ENCODE peak calls at places on chromosome 17, in six cellular contexts. M is right lobe of liver, V is transverse colon, H is stomach, S is ovary, D is PC-3. Z is an unnamed sample.

GRCh38 chr17:4753392-4753791 is 13.7 kb upstream of the CXCL16 start:
- DNase-seq in V (no peak), D (no peak), S (no peak), M (no peak), H (no peak), Z (no peak)

GRCh38 chr17:3935140-3935542 is 18.9 kb upstream of the P2RX1 start:
- DNase-seq in M (peak), S (peak), D (peak), V (peak), H (peak), Z (no peak)

GRCh38 chr17:78137392-78138203 is 7.0 kb downstream of the TMC8 start:
- DNase-seq in S (no peak), H (no peak), V (peak), D (no peak), M (no peak), Z (no peak)

GRCh38 chr17:15289285-15290185 is 24.4 kb upstream of the PMP22 start:
- DNase-seq in D (peak), M (no peak), S (no peak), H (no peak), V (no peak), Z (peak)

GRCh38 chr17:21249911-21250703 is 3.1 kb downstream of the NATD1 start:
- DNase-seq in M (no peak), D (no peak), S (no peak), H (no peak), V (no peak), Z (no peak)

GRCh38 chr17:71793550-71793949 is 327.3 kb upstream of the SOX9 start:
- DNase-seq in H (no peak), V (no peak), M (no peak), S (no peak), D (no peak), Z (no peak)

GRCh38 chr17:38440614-38441397 is 12.5 kb downstream of the ARHGAP23 start:
- DNase-seq in M (peak), D (no peak), S (no peak), V (no peak), H (no peak), Z (no peak)

GRCh38 chr17:82333279-82334171 is at the start of gene SECTM1:
- DNase-seq in S (peak), V (peak), M (peak), H (peak), D (peak), Z (no peak)

GRCh38 chr17:27595208-27595607 is 35.8 kb upstream of the LGALS9 start:
- DNase-seq in V (no peak), D (no peak), S (no peak), H (no peak), M (no peak), Z (no peak)

GRCh38 chr17:65154770-65155589 is 17.8 kb downstream of the RGS9 start:
- DNase-seq in H (no peak), V (no peak), M (no peak), D (peak), S (no peak), Z (peak)

GRCh38 chr17:10754109-10754508 is 24.3 kb upstream of the TMEM220 start:
- DNase-seq in S (peak), M (no peak), V (peak), H (peak), D (peak), Z (no peak)

GRCh38 chr17:8922451-8922850 is 43.1 kb downstream of the PIK3R5 start:
- DNase-seq in D (peak), S (no peak), V (no peak), H (no peak), M (no peak), Z (peak)

GRCh38 chr17:79799174-79799537 is 2.3 kb upstream of the CBX8 start:
- DNase-seq in D (no peak), S (no peak), V (no peak), H (no peak), M (no peak), Z (no peak)

GRCh38 chr17:81002409-81003361 is 11.0 kb downstream of the CHMP6 start:
- DNase-seq in M (peak), S (peak), D (peak), H (peak), V (peak), Z (no peak)

DNA sequence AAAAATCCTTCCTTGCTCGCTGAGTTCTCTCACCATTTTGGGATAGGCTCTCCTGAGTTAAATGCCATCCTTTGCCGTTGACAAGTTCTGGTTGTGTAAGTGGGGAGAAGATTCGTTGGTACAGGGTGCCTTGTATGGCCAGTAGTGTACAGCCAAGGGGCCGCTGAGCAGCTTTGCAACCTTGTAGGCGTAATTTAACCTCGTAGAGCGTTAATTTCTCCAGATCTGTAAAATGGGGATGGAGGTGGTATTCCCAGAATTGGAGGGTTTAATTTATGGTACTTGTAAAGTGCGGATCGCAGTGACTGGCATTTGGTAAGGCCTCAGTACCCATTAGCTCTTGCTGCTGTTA is 1.4 kb downstream of the ARSG start:
- DNase-seq in S (no peak), V (no peak), M (no peak), D (no peak), H (no peak), Z (no peak)
- H3K4me3 ChIP-seq in S (no peak), V (peak), M (no peak), D (peak), H (peak), Z (peak)

GRCh38 chr17:2786176-2786881 is 9.9 kb upstream of the RAP1GAP2 start:
- DNase-seq in S (peak), D (peak), H (peak), V (peak), M (peak), Z (peak)
- TF ChIP-seq CTCF in S (no peak), D (peak), H (no peak), V (peak), M (peak), Z (peak)

DNA sequence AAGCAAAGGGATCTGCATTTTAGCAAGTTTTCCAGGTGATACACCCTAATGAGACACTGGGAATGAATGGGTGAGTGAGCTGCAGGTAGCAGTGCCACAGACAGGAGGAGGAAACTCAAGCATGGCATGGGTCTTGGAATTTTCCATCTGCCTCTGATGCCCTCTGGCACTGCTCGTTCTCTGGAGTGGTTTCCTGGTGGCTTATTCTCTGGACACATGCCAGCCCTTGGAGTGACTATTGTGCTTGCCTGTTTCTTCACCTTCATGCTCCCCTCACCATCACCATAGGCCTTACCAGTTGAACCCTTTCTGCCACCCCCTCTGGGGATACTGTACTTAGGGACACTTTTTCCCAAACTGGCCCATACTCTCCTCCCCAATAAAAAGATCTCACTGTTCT is 1.6 kb downstream of the COASY start:
- DNase-seq in D (peak), M (no peak), V (peak), H (peak), S (no peak), Z (no peak)
- H3K4me3 ChIP-seq in D (peak), M (peak), V (peak), H (peak), S (no peak), Z (peak)

GRCh38 chr17:48603959-48604769 is 622 bp downstream of the HOXB6 start:
- DNase-seq in S (no peak), M (no peak), H (no peak), V (peak), D (peak), Z (no peak)
- TF ChIP-seq CTCF in S (no peak), M (no peak), H (no peak), V (no peak), D (no peak), Z (peak)